ENCODE peak calls at places on chromosomes 13 and 19, in five cellular contexts. Y, N, U, B and R are unnamed samples.

GRCh38 chr19:9552902-9553301 is 14.5 kb upstream of the ZNF426 start:
- DNase-seq in U (no peak), Y (no peak), B (no peak), N (no peak), R (no peak)

GRCh38 chr13:34076943-34077703 is 259.2 kb downstream of the RFC3 start:
- DNase-seq in Y (no peak), N (no peak), B (peak; percentile 68), U (no peak), R (no peak)

GRCh38 chr13:36880961-36881360 is 39.1 kb downstream of the SMAD9 start:
- DNase-seq in Y (no peak), N (no peak), B (no peak), U (no peak), R (no peak)

GRCh38 chr19:17311455-17312248 is 2.3 kb downstream of the DDA1 start:
- DNase-seq in U (no peak), Y (no peak), N (no peak), B (no peak), R (no peak)

GRCh38 chr19:9156304-9156703 is 16.1 kb downstream of the ZNF317 start:
- DNase-seq in B (no peak), U (no peak), Y (no peak), N (no peak), R (no peak)

GRCh38 chr13:97196340-97196739 is 25.8 kb upstream of the MBNL2 start:
- DNase-seq in B (no peak), N (no peak), Y (no peak), U (no peak), R (no peak)

GRCh38 chr19:18203408-18203862 is 407 bp downstream of the RAB3A start:
- DNase-seq in N (no peak), U (no peak), B (peak; percentile 78), Y (no peak), R (peak; percentile 52)

GRCh38 chr19:19335408-19336158 is 15.0 kb downstream of the MAU2 start:
- DNase-seq in Y (no peak), U (no peak), N (no peak), B (no peak), R (no peak)

GRCh38 chr13:99968521-99969367 is 2.8 kb downstream of the ZIC5 start:
- DNase-seq in N (no peak), Y (no peak), B (no peak), U (no peak), R (no peak)

GRCh38 chr13:97259787-97260641 is 37.9 kb downstream of the MBNL2 start:
- DNase-seq in B (no peak), U (no peak), Y (no peak), N (no peak), R (no peak)

GRCh38 chr19:7633619-7634018 is at the start of gene PCP2:
- DNase-seq in U (no peak), N (no peak), Y (no peak), B (no peak), R (no peak)

GRCh38 chr19:47280183-47280797 is 5.6 kb downstream of the INAFM1 start:
- DNase-seq in Y (peak; percentile 41), N (no peak), B (peak; percentile 84), U (no peak), R (no peak)

GRCh38 chr19:5436101-5436947 is 18.9 kb upstream of the ZNRF4 start:
- DNase-seq in U (no peak), Y (no peak), N (no peak), B (no peak), R (no peak)

GRCh38 chr13:112587359-112587766 is 590 bp downstream of the TUBGCP3 start:
- DNase-seq in B (peak; percentile 88), U (peak; percentile 60), Y (peak; percentile 55), N (peak; percentile 81), R (peak; percentile 38)

GRCh38 chr19:9354651-9355050 is 8.2 kb upstream of the ZNF177 start:
- DNase-seq in Y (no peak), B (no peak), U (no peak), N (no peak), R (no peak)

GRCh38 chr19:29545866-29546582 is 20.2 kb downstream of the VSTM2B start:
- DNase-seq in U (no peak), N (no peak), Y (no peak), B (no peak), R (no peak)

GRCh38 chr19:57907394-57907793 is 9.0 kb downstream of the ZNF417 start:
- DNase-seq in B (no peak), U (no peak), N (no peak), Y (no peak), R (no peak)
- H3K9me3 ChIP-seq in B (peaks cover 28% of the 10 kb centered on the region), U (peaks cover 66% of the 10 kb centered on the region), N (no peaks in the 10 kb centered on the region), Y (peaks cover 17% of the 10 kb centered on the region), R (peaks cover 10% of the 10 kb centered on the region)

GRCh38 chr19:54650108-54650666 is 12.6 kb upstream of the LILRB4 start:
- DNase-seq in B (no peak), U (no peak), N (no peak), Y (no peak), R (no peak)

GRCh38 chr19:54648129-54648528 is 14.7 kb upstream of the LILRB4 start:
- DNase-seq in Y (no peak), B (no peak), N (no peak), U (no peak), R (no peak)

GRCh38 chr19:54654447-54655321 is 8.1 kb upstream of the LILRB4 start:
- DNase-seq in B (no peak), U (no peak), N (no peak), Y (no peak), R (no peak)

DNA sequence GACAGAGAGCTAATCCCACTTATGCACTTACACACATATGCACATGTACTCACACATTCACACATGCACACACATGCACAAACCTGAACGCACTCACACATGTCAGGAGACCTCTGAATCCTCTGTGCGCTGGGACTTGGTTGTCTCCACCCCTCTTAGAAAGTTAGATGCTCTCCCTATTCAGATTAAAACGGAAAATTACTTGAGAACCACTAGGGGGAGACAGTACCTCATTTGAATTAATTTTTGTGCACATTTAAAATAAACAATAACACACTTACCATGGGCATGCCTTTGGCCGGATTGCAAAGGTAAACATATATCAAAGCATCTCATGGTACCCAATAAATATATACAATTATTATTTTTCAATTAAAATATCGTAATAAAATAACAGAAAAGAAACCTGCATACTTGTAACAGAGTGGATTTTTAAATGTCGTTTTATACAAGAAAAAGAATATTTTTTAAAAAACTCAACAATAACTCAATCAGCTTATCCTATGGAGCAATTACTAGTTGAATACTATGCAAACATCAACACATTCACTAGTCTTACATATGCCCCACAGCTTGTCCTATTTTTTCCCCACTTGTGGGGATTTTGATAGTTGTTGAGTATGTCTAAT is 9.5 kb upstream of the LILRB4 start:
- DNase-seq in B (peak; percentile 74), N (no peak), Y (no peak), U (no peak), R (no peak)
- H3K9me3 ChIP-seq in B (no peaks in the 10 kb centered on the region), N (no peaks in the 10 kb centered on the region), Y (no peaks in the 10 kb centered on the region), U (no peaks in the 10 kb centered on the region), R (no peaks in the 10 kb centered on the region)

GRCh38 chr19:49149652-49150105 is 5.5 kb downstream of the HRC start:
- DNase-seq in U (no peak), B (no peak), N (peak; percentile 69), Y (no peak), R (no peak)

GRCh38 chr19:49150106-49150943 is 4.9 kb downstream of the HRC start:
- DNase-seq in U (no peak), N (peak; percentile 76), B (peak; percentile 74), Y (no peak), R (peak; percentile 32)

GRCh38 chr19:49147923-49148682 is 7.1 kb downstream of the HRC start:
- DNase-seq in U (no peak), B (no peak), N (no peak), Y (no peak), R (no peak)

GRCh38 chr19:49150944-49151243 is 4.3 kb downstream of the HRC start:
- DNase-seq in N (no peak), B (no peak), Y (no peak), U (no peak), R (no peak)

GRCh38 chr19:49148784-49149651 is 6.2 kb downstream of the HRC start:
- DNase-seq in Y (peak; percentile 68), N (peak; percentile 99), U (peak; percentile 99), B (peak; percentile 89), R (peak; percentile 70)
- H3K9me3 ChIP-seq in Y (no peaks in the 10 kb centered on the region), N (no peaks in the 10 kb centered on the region), U (no peaks in the 10 kb centered on the region), B (no peaks in the 10 kb centered on the region), R (no peaks in the 10 kb centered on the region)

DNA sequence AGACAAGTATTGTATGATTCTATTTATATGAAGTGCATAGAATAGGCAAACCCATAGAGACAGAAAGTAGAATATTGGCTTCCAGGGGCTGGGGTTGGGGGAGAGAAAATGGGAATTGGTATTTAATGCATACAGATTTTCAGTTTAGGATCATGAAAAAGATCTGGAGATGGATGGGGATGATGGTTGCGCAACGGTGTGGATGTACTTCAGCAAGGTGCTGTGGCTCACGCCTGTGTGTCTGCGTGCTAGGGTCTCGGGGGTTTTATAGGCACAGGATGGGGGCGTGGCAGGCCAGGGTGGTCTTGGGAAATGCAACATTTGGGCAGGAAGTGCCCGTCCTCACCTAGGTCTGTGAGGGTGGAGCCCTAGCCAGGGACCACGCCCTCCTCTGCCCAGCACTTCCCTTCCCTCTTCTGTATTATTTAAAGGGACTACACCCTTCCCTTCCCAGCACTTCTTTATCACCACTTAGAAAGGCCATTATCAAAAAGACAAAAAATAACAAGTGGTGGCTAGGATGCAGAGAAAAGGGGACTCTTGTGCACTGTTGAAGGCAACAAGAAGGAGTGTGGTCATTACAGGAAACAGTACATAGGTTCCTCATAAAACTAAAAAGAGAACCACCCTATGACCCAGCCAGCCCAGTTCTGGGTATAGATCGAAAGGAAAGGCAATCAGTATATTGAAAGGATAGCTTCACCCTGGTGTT is 29.0 kb downstream of the LILRB4 start:
- DNase-seq in B (no peak), U (no peak), Y (no peak), N (no peak), R (no peak)
- H3K9me3 ChIP-seq in B (no peaks in the 10 kb centered on the region), U (no peaks in the 10 kb centered on the region), Y (no peaks in the 10 kb centered on the region), N (no peaks in the 10 kb centered on the region), R (no peaks in the 10 kb centered on the region)

DNA sequence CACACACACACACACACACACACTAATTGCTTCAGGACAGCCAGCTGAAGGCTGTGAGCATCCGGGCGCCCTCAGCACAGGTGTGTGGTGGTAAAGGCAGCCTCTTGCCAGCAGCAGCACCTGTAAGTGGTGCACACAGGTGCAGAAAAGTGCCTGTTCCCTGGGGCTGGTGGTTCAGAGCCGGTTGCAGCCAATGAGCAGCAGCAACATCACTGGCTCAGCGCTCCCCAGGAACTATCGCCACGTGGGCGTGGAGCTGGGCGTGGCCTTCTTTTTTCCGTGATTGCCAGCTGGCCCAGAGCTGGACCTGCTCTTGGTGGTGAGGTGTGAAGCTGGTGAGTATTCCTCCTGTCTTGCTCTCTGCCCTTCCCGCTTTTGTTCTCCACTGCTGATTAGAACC is at the start of gene NLRP5:
- DNase-seq in B (no peak), N (no peak), Y (no peak), U (no peak), R (no peak)
- H3K9me3 ChIP-seq in B (no peaks in the 10 kb centered on the region), N (no peaks in the 10 kb centered on the region), Y (no peaks in the 10 kb centered on the region), U (no peaks in the 10 kb centered on the region), R (no peaks in the 10 kb centered on the region)

GRCh38 chr19:11861301-11861700 is 12.8 kb downstream of the ZNF439 start:
- DNase-seq in N (no peak), Y (no peak), U (no peak), B (no peak), R (no peak)
- H3K9me3 ChIP-seq in N (peaks cover 6% of the 10 kb centered on the region), Y (peaks cover 19% of the 10 kb centered on the region), U (peaks cover 86% of the 10 kb centered on the region), B (peaks cover 23% of the 10 kb centered on the region), R (peaks cover 2% of the 10 kb centered on the region)

GRCh38 chr13:111573362-111573761 is 252.9 kb downstream of the TEX29 start:
- DNase-seq in N (no peak), B (no peak), Y (no peak), U (no peak), R (no peak)
- H3K9me3 ChIP-seq in N (no peaks in the 10 kb centered on the region), B (peaks cover 13% of the 10 kb centered on the region), Y (no peaks in the 10 kb centered on the region), U (peaks cover 6% of the 10 kb centered on the region), R (peaks cover 3% of the 10 kb centered on the region)